ENCODE peak calls at places on chromosomes 2 and 18, in eight cellular contexts. H is NCI-H1105 treated with DMSO at 0.1 percent for 48 hours; L is SJSA1; Q is iPS-NIHi11; Z is H9; K is left cardiac atrium; D is cardiac muscle cell; P is activated T-helper 9 cell treated with anti-CD3 and anti-CD28 coated beads, Interleukin-2, amount 50 U/mL, for 16 hours. S is an unnamed sample.

GRCh38 chr2:127054996-127055785 is 51.8 kb downstream of the BIN1 start:
- DNase-seq in D (no peak), K (no peak), Z (no peak), H (no peak), Q (no peak), P (no peak), L (no peak), S (no peak)

GRCh38 chr2:202339052-202339870 is 36.9 kb upstream of the BMPR2 start:
- DNase-seq in Z (no peak), D (no peak), H (no peak), P (no peak), L (no peak), K (no peak), Q (no peak), S (no peak)

GRCh38 chr18:55115606-55116005 is 156.3 kb upstream of the CCDC68 start:
- DNase-seq in Q (no peak), P (no peak), D (no peak), K (no peak), Z (no peak), L (no peak), H (no peak), S (no peak)

GRCh38 chr2:223944166-223944703 is 900 bp downstream of the WDFY1 start:
- DNase-seq in H (no peak), Q (peak), D (peak), P (no peak), Z (peak), K (peak), L (peak), S (no peak)

GRCh38 chr2:102502576-102502975 is 29.6 kb downstream of the SLC9A4 start:
- DNase-seq in Q (no peak), Z (no peak), P (no peak), D (no peak), L (no peak), K (no peak), H (no peak), S (no peak)

GRCh38 chr2:20698916-20699613 is 32.1 kb downstream of the GDF7 start:
- DNase-seq in D (no peak), Z (no peak), L (no peak), Q (no peak), P (no peak), K (no peak), H (no peak), S (no peak)

GRCh38 chr2:182207049-182207746 is 219.6 kb downstream of the PDE1A start:
- DNase-seq in D (no peak), H (no peak), Q (no peak), K (no peak), Z (no peak), L (no peak), P (no peak), S (no peak)

GRCh38 chr2:191333911-191334357 is 88.7 kb downstream of the MYO1B start:
- DNase-seq in P (no peak), H (no peak), D (no peak), Q (no peak), L (peak), Z (no peak), K (no peak), S (no peak)

GRCh38 chr18:75075016-75075305 is 134.0 kb downstream of the PTGR3 start:
- DNase-seq in Z (no peak), Q (no peak), D (no peak), L (no peak), H (no peak), P (no peak), K (no peak), S (no peak)

GRCh38 chr2:28134262-28134812 is 243.8 kb downstream of the BABAM2 start:
- DNase-seq in Z (no peak), K (peak), Q (no peak), L (no peak), P (no peak), D (no peak), H (no peak), S (no peak)

GRCh38 chr18:2442726-2443275 is 128.5 kb downstream of the METTL4 start:
- DNase-seq in Z (no peak), Q (no peak), D (no peak), P (no peak), H (no peak), K (no peak), L (no peak), S (no peak)

GRCh38 chr2:158756976-158757375 is 38.1 kb upstream of the DAPL1 start:
- DNase-seq in Z (no peak), K (no peak), P (no peak), H (no peak), D (no peak), L (no peak), Q (no peak), S (no peak)